ENCODE peak calls at places on chromosomes 16 and 17, in five cellular contexts. Z is GM12878, L is K562, W is H1, O is HepG2. C is an unnamed sample.

GRCh38 chr16:84607694-84608093 is 10.2 kb downstream of the COTL1 start:
- DNase-seq in W (no peak), Z (no peak), L (peak; percentile 72), O (no peak), C (no peak)

GRCh38 chr16:85289760-85290625 is 177.7 kb upstream of the CIBAR2 start:
- DNase-seq in L (no peak), Z (no peak), W (no peak), O (peak; percentile 23), C (no peak)

GRCh38 chr17:40122944-40123810 is 1.4 kb downstream of the MSL1 start:
- DNase-seq in Z (no peak), L (peak; percentile 74), O (no peak), W (peak; percentile 85), C (no peak)

GRCh38 chr16:27839419-27839818 is 224.1 kb downstream of the GSG1L start:
- DNase-seq in L (no peak), O (no peak), W (no peak), Z (no peak), C (no peak)

GRCh38 chr16:25163683-25164082 is 52.1 kb downstream of the LCMT1 start:
- DNase-seq in Z (no peak), O (no peak), W (no peak), L (no peak), C (no peak)

GRCh38 chr16:3503513-3503912 is 2.7 kb downstream of the CLUAP1 start:
- DNase-seq in L (no peak), O (no peak), Z (no peak), W (no peak), C (no peak)

GRCh38 chr16:79347176-79347715 is 253.3 kb downstream of the MAF start:
- DNase-seq in L (no peak), W (peak; percentile 48), Z (no peak), O (no peak), C (no peak)

GRCh38 chr16:66943426-66944053 is 8.2 kb downstream of the CES2 start:
- DNase-seq in L (no peak), W (no peak), O (no peak), Z (no peak), C (no peak)

GRCh38 chr16:31423801-31424200 is 4.4 kb downstream of the COX6A2 start:
- DNase-seq in W (no peak), L (no peak), O (no peak), Z (no peak), C (no peak)

GRCh38 chr17:40399185-40399584 is 18.5 kb downstream of the TOP2A start:
- DNase-seq in L (peak; percentile 26), Z (no peak), W (no peak), O (peak; percentile 74), C (peak; percentile 32)

GRCh38 chr17:57481901-57482300 is 225.6 kb downstream of the MSI2 start:
- DNase-seq in O (no peak), Z (no peak), L (peak; percentile 58), W (no peak), C (no peak)

GRCh38 chr17:45227101-45227591 is 5.5 kb downstream of the FMNL1 start:
- DNase-seq in W (no peak), L (peak; percentile 68), O (no peak), Z (peak; percentile 54), C (no peak)

GRCh38 chr16:13999071-13999894 is 71.8 kb upstream of the MRTFB start:
- DNase-seq in L (peak; percentile 41), W (no peak), O (no peak), Z (no peak), C (no peak)

GRCh38 chr17:50414808-50415207 is 11.2 kb upstream of the ACSF2 start:
- DNase-seq in W (no peak), L (no peak), O (no peak), Z (no peak), C (no peak)

GRCh38 chr16:89890200-89890599 is 16.8 kb downstream of the TCF25 start:
- DNase-seq in Z (no peak), W (no peak), O (no peak), L (no peak), C (no peak)

GRCh38 chr16:10736926-10737625 is 6.6 kb upstream of the NUBP1 start:
- DNase-seq in L (peak; percentile 75), Z (peak; percentile 65), O (peak; percentile 76), W (peak; percentile 68), C (peak; percentile 50)

GRCh38 chr17:31431795-31432658 is 40.6 kb downstream of the RAB11FIP4 start:
- DNase-seq in Z (no peak), W (no peak), L (no peak), O (peak; percentile 30), C (no peak)

GRCh38 chr17:40859536-40859935 is 7.5 kb downstream of the KRT12 start:
- DNase-seq in L (no peak), Z (no peak), O (no peak), W (no peak), C (no peak)

GRCh38 chr17:71081666-71082065 is 912.3 kb downstream of the KCNJ2 start:
- DNase-seq in Z (no peak), W (no peak), L (no peak), O (no peak), C (no peak)

GRCh38 chr16:86436466-86437185 is 73.7 kb upstream of the FOXF1 start:
- DNase-seq in L (no peak), O (no peak), W (no peak), Z (no peak), C (no peak)

GRCh38 chr17:12022310-12022709 is 1.6 kb downstream of the MAP2K4 start:
- DNase-seq in W (no peak), O (no peak), Z (no peak), L (no peak), C (no peak)

GRCh38 chr16:71919033-71919432 is 23.7 kb downstream of the IST1 start:
- DNase-seq in Z (no peak), L (no peak), W (no peak), O (no peak), C (no peak)

GRCh38 chr16:10584956-10585561 is 4.7 kb upstream of the EMP2 start:
- DNase-seq in L (no peak), Z (no peak), W (no peak), O (no peak), C (no peak)

GRCh38 chr17:30920282-30920681 is 1.5 kb upstream of the ADAP2 start:
- DNase-seq in Z (no peak), W (no peak), L (no peak), O (peak; percentile 27), C (no peak)

GRCh38 chr16:6725634-6726331 is 606.9 kb upstream of the RBFOX1 start:
- DNase-seq in L (peak; percentile 8), Z (no peak), O (no peak), W (no peak), C (no peak)

GRCh38 chr16:55478827-55479559 is at the start of gene MMP2:
- DNase-seq in O (no peak), W (peak; percentile 74), Z (no peak), L (no peak), C (no peak)
- TF ChIP-seq CEBPB in O (no peak), W (no peak), Z (no peak), L (no peak), C (no peak)

GRCh38 chr16:82071421-82071820 is 36.4 kb downstream of the HSD17B2 start:
- DNase-seq in W (no peak), Z (no peak), O (no peak), L (no peak), C (no peak)
- TF ChIP-seq SP1 in W (no peak), Z (no peak), O (no peak), L (no peak), C (no peak)

DNA sequence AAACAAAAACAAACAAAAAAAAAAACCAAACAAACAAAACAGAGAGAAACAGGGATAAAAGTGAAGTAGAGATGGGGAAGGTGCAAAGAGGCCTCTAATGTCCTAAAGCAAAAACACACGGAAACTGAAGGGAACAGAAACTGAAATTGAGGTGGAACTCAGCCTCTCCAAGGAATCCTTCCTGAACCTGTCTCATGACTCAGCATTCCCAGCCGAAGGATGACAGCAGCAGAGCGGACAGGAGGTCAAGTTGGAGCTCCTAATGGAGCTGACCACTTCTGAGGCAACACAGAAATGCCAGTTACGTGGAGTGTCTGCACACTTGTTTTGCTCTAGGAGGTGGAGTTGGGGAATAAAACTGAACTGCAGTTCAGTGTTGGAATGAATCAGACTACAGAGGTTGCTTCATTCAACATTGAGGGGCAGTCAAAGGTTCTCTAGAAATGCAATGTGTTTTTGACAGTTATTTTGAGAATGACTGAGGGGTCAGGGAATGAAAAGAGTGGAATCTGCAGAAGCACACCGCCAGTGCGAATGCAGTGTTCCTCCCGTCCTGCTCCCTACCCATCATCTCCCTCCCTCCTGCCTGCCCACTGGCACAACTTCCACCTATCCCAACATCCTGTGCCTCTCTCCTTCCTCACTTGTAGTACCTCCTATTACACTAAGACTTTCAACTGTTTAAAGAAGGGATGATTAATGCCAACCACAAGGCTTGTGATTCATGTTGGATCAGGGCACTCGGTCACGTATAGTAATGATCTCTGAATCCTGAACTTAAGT is 6.3 kb downstream of the UBE2O start:
- DNase-seq in W (no peak), Z (no peak), L (peak; percentile 59), O (peak; percentile 84), C (peak; percentile 75)
- H3K4me3 ChIP-seq in W (no peak overlapping the region), Z (peak overlapping the region; percentile 20), L (no peak overlapping the region), O (no peak overlapping the region), C (peak overlapping the region; percentile 24)

DNA sequence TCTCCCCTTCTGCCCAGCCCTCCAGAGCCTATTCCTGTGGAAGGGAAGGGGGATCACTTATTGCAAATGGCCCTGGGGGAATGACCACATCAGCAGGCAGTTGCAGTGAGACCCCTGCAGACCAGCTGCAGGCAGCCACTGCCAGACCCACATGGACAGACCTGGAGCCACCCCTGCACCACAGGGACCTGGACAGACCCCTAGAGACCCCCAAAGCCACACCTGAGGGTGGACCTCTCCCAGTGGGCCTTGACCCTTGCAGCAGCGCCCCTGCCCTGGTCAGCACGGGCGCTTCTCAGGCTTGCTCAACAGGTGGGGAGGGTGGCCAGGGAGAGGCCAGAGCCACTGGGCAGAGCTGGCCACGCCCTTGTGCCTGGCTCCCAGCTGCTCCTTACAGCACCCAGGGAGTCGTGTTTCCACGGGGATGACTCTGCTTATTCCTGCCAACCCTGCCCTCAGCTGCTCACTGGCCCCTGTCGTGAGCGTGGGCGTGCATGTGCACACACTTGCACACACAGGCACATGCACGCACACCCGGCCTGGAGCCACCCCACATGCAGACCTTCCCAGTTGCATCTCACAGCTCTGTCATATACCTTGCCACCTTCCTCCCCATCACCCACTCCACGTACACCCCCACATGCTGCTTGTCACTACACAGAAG is 1.3 kb upstream of the SCN4A start:
- DNase-seq in W (no peak), O (no peak), L (no peak), Z (no peak), C (no peak)
- TF ChIP-seq CEBPB in W (no peak), O (no peak), L (no peak), Z (no peak), C (no peak)

DNA sequence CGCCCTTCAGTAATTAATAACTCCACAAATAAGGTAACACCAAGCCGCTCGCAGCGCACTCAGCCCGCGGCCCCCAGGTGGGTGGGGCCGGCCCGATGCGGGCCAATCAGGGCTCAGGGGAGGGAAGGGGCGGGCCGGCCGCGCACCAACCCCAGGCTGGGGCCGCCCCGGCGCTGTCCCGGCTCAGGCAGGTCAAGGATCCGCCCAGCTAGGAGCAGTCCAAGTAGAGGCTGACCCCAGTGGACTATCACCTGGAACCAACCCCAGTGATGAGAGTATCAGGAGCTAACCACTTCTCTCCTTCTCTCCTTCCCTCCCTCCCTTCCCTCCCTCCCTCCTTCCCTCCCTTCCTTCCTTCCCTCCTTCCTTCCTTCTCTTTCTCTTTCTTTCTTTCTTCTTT is 110.8 kb downstream of the C16orf78 start:
- DNase-seq in W (peak; percentile 83), O (no peak), L (peak; percentile 90), Z (no peak), C (no peak)
- TF ChIP-seq SP1 in W (peak; percentile 81), O (no peak), L (no peak), Z (no peak), C (no peak)

C was measured in HCT116.